ENCODE peak calls at places on chromosomes 4 and X, in five cellular contexts. One of them, this sample, is unnamed.

GRCh38 chr4:177008836-177009501 is 216.2 kb upstream of the VEGFC start:
- DNase-seq in endodermal cell: no peak
- DNase-seq in activated naive CD8-positive, alpha-beta T cell treated with anti-CD3 and anti-CD28 coated beads, Interleukin-2, amount 10 ng/mL, durations not matched to agents 7 days and 5 days: no peak
- DNase-seq in Kasumi-1: no peak
- DNase-seq in effector CD4-positive, alpha-beta T cell: no peak
- DNase-seq in this sample: no peak

GRCh38 chrX:9135901-9136510 is 102.1 kb upstream of the FAM9B start:
- DNase-seq in endodermal cell: no peak
- DNase-seq in activated naive CD8-positive, alpha-beta T cell treated with anti-CD3 and anti-CD28 coated beads, Interleukin-2, amount 10 ng/mL, durations not matched to agents 7 days and 5 days: no peak
- DNase-seq in Kasumi-1: no peak
- DNase-seq in effector CD4-positive, alpha-beta T cell: no peak
- DNase-seq in this sample: no peak

GRCh38 chrX:77389891-77390290 is 57.3 kb upstream of the FGF16 start:
- DNase-seq in endodermal cell: no peak
- DNase-seq in activated naive CD8-positive, alpha-beta T cell treated with anti-CD3 and anti-CD28 coated beads, Interleukin-2, amount 10 ng/mL, durations not matched to agents 7 days and 5 days: no peak
- DNase-seq in Kasumi-1: no peak
- DNase-seq in effector CD4-positive, alpha-beta T cell: no peak
- DNase-seq in this sample: no peak

GRCh38 chrX:13700380-13700779 is 11.5 kb downstream of the RAB9A start:
- DNase-seq in endodermal cell: no peak
- DNase-seq in activated naive CD8-positive, alpha-beta T cell treated with anti-CD3 and anti-CD28 coated beads, Interleukin-2, amount 10 ng/mL, durations not matched to agents 7 days and 5 days: no peak
- DNase-seq in Kasumi-1: no peak
- DNase-seq in effector CD4-positive, alpha-beta T cell: no peak
- DNase-seq in this sample: no peak

GRCh38 chr4:8351931-8352367 is 82.4 kb downstream of the HTRA3 start:
- DNase-seq in Kasumi-1: no peak
- DNase-seq in activated naive CD8-positive, alpha-beta T cell treated with anti-CD3 and anti-CD28 coated beads, Interleukin-2, amount 10 ng/mL, durations not matched to agents 7 days and 5 days: no peak
- DNase-seq in effector CD4-positive, alpha-beta T cell: no peak
- DNase-seq in endodermal cell: no peak
- DNase-seq in this sample: no peak

GRCh38 chrX:101385795-101386541 is at the start of gene BTK:
- DNase-seq in effector CD4-positive, alpha-beta T cell: no peak
- DNase-seq in activated naive CD8-positive, alpha-beta T cell treated with anti-CD3 and anti-CD28 coated beads, Interleukin-2, amount 10 ng/mL, durations not matched to agents 7 days and 5 days: no peak
- DNase-seq in Kasumi-1: peak
- DNase-seq in endodermal cell: no peak
- DNase-seq in this sample: no peak

GRCh38 chr4:106329027-106329618 is 12.8 kb downstream of the AIMP1 start:
- DNase-seq in activated naive CD8-positive, alpha-beta T cell treated with anti-CD3 and anti-CD28 coated beads, Interleukin-2, amount 10 ng/mL, durations not matched to agents 7 days and 5 days: no peak
- DNase-seq in endodermal cell: no peak
- DNase-seq in Kasumi-1: peak
- DNase-seq in effector CD4-positive, alpha-beta T cell: no peak
- DNase-seq in this sample: no peak

GRCh38 chrX:155997436-155997835 is at the start of gene IL9R:
- DNase-seq in effector CD4-positive, alpha-beta T cell: peak
- DNase-seq in Kasumi-1: no peak
- DNase-seq in endodermal cell: no peak
- DNase-seq in activated naive CD8-positive, alpha-beta T cell treated with anti-CD3 and anti-CD28 coated beads, Interleukin-2, amount 10 ng/mL, durations not matched to agents 7 days and 5 days: peak
- DNase-seq in this sample: no peak

GRCh38 chr4:77188498-77189187 is 31.6 kb downstream of the CCNG2 start:
- DNase-seq in endodermal cell: no peak
- DNase-seq in effector CD4-positive, alpha-beta T cell: no peak
- DNase-seq in activated naive CD8-positive, alpha-beta T cell treated with anti-CD3 and anti-CD28 coated beads, Interleukin-2, amount 10 ng/mL, durations not matched to agents 7 days and 5 days: no peak
- DNase-seq in Kasumi-1: no peak
- DNase-seq in this sample: no peak

GRCh38 chr4:10694151-10694825 is 9.7 kb upstream of the CLNK start:
- DNase-seq in endodermal cell: no peak
- DNase-seq in effector CD4-positive, alpha-beta T cell: no peak
- DNase-seq in activated naive CD8-positive, alpha-beta T cell treated with anti-CD3 and anti-CD28 coated beads, Interleukin-2, amount 10 ng/mL, durations not matched to agents 7 days and 5 days: no peak
- DNase-seq in Kasumi-1: no peak
- DNase-seq in this sample: no peak

GRCh38 chrX:103831342-103831802 is 685 bp downstream of the RAB9B start:
- DNase-seq in effector CD4-positive, alpha-beta T cell: peak
- DNase-seq in endodermal cell: no peak
- DNase-seq in activated naive CD8-positive, alpha-beta T cell treated with anti-CD3 and anti-CD28 coated beads, Interleukin-2, amount 10 ng/mL, durations not matched to agents 7 days and 5 days: peak
- DNase-seq in Kasumi-1: no peak
- DNase-seq in this sample: peak

GRCh38 chr4:27278615-27279014 is 418.0 kb downstream of the STIM2 start:
- DNase-seq in effector CD4-positive, alpha-beta T cell: no peak
- DNase-seq in endodermal cell: peak
- DNase-seq in Kasumi-1: peak
- DNase-seq in activated naive CD8-positive, alpha-beta T cell treated with anti-CD3 and anti-CD28 coated beads, Interleukin-2, amount 10 ng/mL, durations not matched to agents 7 days and 5 days: no peak
- DNase-seq in this sample: no peak

GRCh38 chr4:169770411-169770810 is 12.7 kb upstream of the HPF1 start:
- DNase-seq in activated naive CD8-positive, alpha-beta T cell treated with anti-CD3 and anti-CD28 coated beads, Interleukin-2, amount 10 ng/mL, durations not matched to agents 7 days and 5 days: no peak
- DNase-seq in Kasumi-1: no peak
- DNase-seq in endodermal cell: no peak
- DNase-seq in effector CD4-positive, alpha-beta T cell: no peak
- DNase-seq in this sample: no peak

GRCh38 chr4:26793750-26794149 is 66.9 kb upstream of the STIM2 start:
- DNase-seq in effector CD4-positive, alpha-beta T cell: no peak
- DNase-seq in activated naive CD8-positive, alpha-beta T cell treated with anti-CD3 and anti-CD28 coated beads, Interleukin-2, amount 10 ng/mL, durations not matched to agents 7 days and 5 days: no peak
- DNase-seq in endodermal cell: no peak
- DNase-seq in Kasumi-1: no peak
- DNase-seq in this sample: no peak

GRCh38 chrX:27439771-27440170 is 23.4 kb downstream of the PPP4R3C start:
- DNase-seq in effector CD4-positive, alpha-beta T cell: no peak
- DNase-seq in endodermal cell: no peak
- DNase-seq in activated naive CD8-positive, alpha-beta T cell treated with anti-CD3 and anti-CD28 coated beads, Interleukin-2, amount 10 ng/mL, durations not matched to agents 7 days and 5 days: no peak
- DNase-seq in Kasumi-1: no peak
- DNase-seq in this sample: no peak

GRCh38 chrX:49879656-49880277 is 483 bp downstream of the USP27X start:
- DNase-seq in activated naive CD8-positive, alpha-beta T cell treated with anti-CD3 and anti-CD28 coated beads, Interleukin-2, amount 10 ng/mL, durations not matched to agents 7 days and 5 days: no peak
- DNase-seq in endodermal cell: no peak
- DNase-seq in effector CD4-positive, alpha-beta T cell: no peak
- DNase-seq in Kasumi-1: peak
- DNase-seq in this sample: no peak

GRCh38 chrX:40966204-40966820 is 118.9 kb upstream of the USP9X start:
- DNase-seq in activated naive CD8-positive, alpha-beta T cell treated with anti-CD3 and anti-CD28 coated beads, Interleukin-2, amount 10 ng/mL, durations not matched to agents 7 days and 5 days: no peak
- DNase-seq in effector CD4-positive, alpha-beta T cell: no peak
- DNase-seq in Kasumi-1: no peak
- DNase-seq in endodermal cell: no peak
- DNase-seq in this sample: no peak

GRCh38 chr4:105598787-105599186 is 46.4 kb downstream of the ARHGEF38 start:
- DNase-seq in effector CD4-positive, alpha-beta T cell: no peak
- DNase-seq in Kasumi-1: no peak
- DNase-seq in endodermal cell: no peak
- DNase-seq in activated naive CD8-positive, alpha-beta T cell treated with anti-CD3 and anti-CD28 coated beads, Interleukin-2, amount 10 ng/mL, durations not matched to agents 7 days and 5 days: no peak
- DNase-seq in this sample: no peak

GRCh38 chr4:100428051-100428450 is 89.8 kb downstream of the EMCN start:
- DNase-seq in Kasumi-1: peak
- DNase-seq in activated naive CD8-positive, alpha-beta T cell treated with anti-CD3 and anti-CD28 coated beads, Interleukin-2, amount 10 ng/mL, durations not matched to agents 7 days and 5 days: no peak
- DNase-seq in effector CD4-positive, alpha-beta T cell: no peak
- DNase-seq in endodermal cell: no peak
- DNase-seq in this sample: no peak

GRCh38 chr4:55255171-55255570 is 90.9 kb upstream of the SRD5A3 start:
- DNase-seq in endodermal cell: no peak
- DNase-seq in activated naive CD8-positive, alpha-beta T cell treated with anti-CD3 and anti-CD28 coated beads, Interleukin-2, amount 10 ng/mL, durations not matched to agents 7 days and 5 days: no peak
- DNase-seq in Kasumi-1: no peak
- DNase-seq in effector CD4-positive, alpha-beta T cell: no peak
- DNase-seq in this sample: no peak

GRCh38 chr4:68361146-68361589 is 11.3 kb upstream of the YTHDC1 start:
- DNase-seq in effector CD4-positive, alpha-beta T cell: no peak
- DNase-seq in Kasumi-1: no peak
- DNase-seq in endodermal cell: no peak
- DNase-seq in activated naive CD8-positive, alpha-beta T cell treated with anti-CD3 and anti-CD28 coated beads, Interleukin-2, amount 10 ng/mL, durations not matched to agents 7 days and 5 days: no peak
- DNase-seq in this sample: no peak

GRCh38 chr4:7295917-7296660 is 103.8 kb downstream of the SORCS2 start:
- DNase-seq in Kasumi-1: no peak
- DNase-seq in effector CD4-positive, alpha-beta T cell: no peak
- DNase-seq in activated naive CD8-positive, alpha-beta T cell treated with anti-CD3 and anti-CD28 coated beads, Interleukin-2, amount 10 ng/mL, durations not matched to agents 7 days and 5 days: no peak
- DNase-seq in endodermal cell: peak
- DNase-seq in this sample: no peak

GRCh38 chr4:14264437-14264836 is 636.9 kb upstream of the BOD1L1 start:
- DNase-seq in endodermal cell: peak
- DNase-seq in activated naive CD8-positive, alpha-beta T cell treated with anti-CD3 and anti-CD28 coated beads, Interleukin-2, amount 10 ng/mL, durations not matched to agents 7 days and 5 days: no peak
- DNase-seq in Kasumi-1: no peak
- DNase-seq in effector CD4-positive, alpha-beta T cell: no peak
- DNase-seq in this sample: no peak

GRCh38 chr4:78534286-78534955 is 17.1 kb upstream of the ANXA3 start:
- DNase-seq in effector CD4-positive, alpha-beta T cell: no peak
- DNase-seq in endodermal cell: no peak
- DNase-seq in activated naive CD8-positive, alpha-beta T cell treated with anti-CD3 and anti-CD28 coated beads, Interleukin-2, amount 10 ng/mL, durations not matched to agents 7 days and 5 days: no peak
- DNase-seq in Kasumi-1: no peak
- DNase-seq in this sample: no peak

GRCh38 chr4:62622084-62622483 is 1422.0 kb downstream of the ADGRL3 start:
- DNase-seq in effector CD4-positive, alpha-beta T cell: no peak
- DNase-seq in activated naive CD8-positive, alpha-beta T cell treated with anti-CD3 and anti-CD28 coated beads, Interleukin-2, amount 10 ng/mL, durations not matched to agents 7 days and 5 days: no peak
- DNase-seq in Kasumi-1: peak
- DNase-seq in endodermal cell: no peak
- DNase-seq in this sample: no peak

GRCh38 chrX:12206413-12206812 is 68.1 kb downstream of the FRMPD4 start:
- DNase-seq in Kasumi-1: no peak
- DNase-seq in activated naive CD8-positive, alpha-beta T cell treated with anti-CD3 and anti-CD28 coated beads, Interleukin-2, amount 10 ng/mL, durations not matched to agents 7 days and 5 days: no peak
- DNase-seq in effector CD4-positive, alpha-beta T cell: no peak
- DNase-seq in endodermal cell: no peak
- DNase-seq in this sample: no peak

GRCh38 chrX:100373673-100374072 is 36.4 kb downstream of the PCDH19 start:
- DNase-seq in activated naive CD8-positive, alpha-beta T cell treated with anti-CD3 and anti-CD28 coated beads, Interleukin-2, amount 10 ng/mL, durations not matched to agents 7 days and 5 days: no peak
- DNase-seq in effector CD4-positive, alpha-beta T cell: no peak
- DNase-seq in endodermal cell: no peak
- DNase-seq in Kasumi-1: no peak
- DNase-seq in this sample: no peak

GRCh38 chrX:68196939-68197791 is 236.1 kb downstream of the OPHN1 start:
- DNase-seq in Kasumi-1: peak
- DNase-seq in effector CD4-positive, alpha-beta T cell: peak
- DNase-seq in endodermal cell: peak
- DNase-seq in activated naive CD8-positive, alpha-beta T cell treated with anti-CD3 and anti-CD28 coated beads, Interleukin-2, amount 10 ng/mL, durations not matched to agents 7 days and 5 days: no peak
- DNase-seq in this sample: peak

GRCh38 chrX:63754141-63754859 is 30.7 kb downstream of the ARHGEF9 start:
- DNase-seq in effector CD4-positive, alpha-beta T cell: peak
- DNase-seq in activated naive CD8-positive, alpha-beta T cell treated with anti-CD3 and anti-CD28 coated beads, Interleukin-2, amount 10 ng/mL, durations not matched to agents 7 days and 5 days: no peak
- DNase-seq in Kasumi-1: peak
- DNase-seq in endodermal cell: peak
- DNase-seq in this sample: peak

GRCh38 chr4:89821612-89822011 is 15.3 kb downstream of the SNCA start:
- DNase-seq in effector CD4-positive, alpha-beta T cell: no peak
- DNase-seq in activated naive CD8-positive, alpha-beta T cell treated with anti-CD3 and anti-CD28 coated beads, Interleukin-2, amount 10 ng/mL, durations not matched to agents 7 days and 5 days: no peak
- DNase-seq in endodermal cell: no peak
- DNase-seq in Kasumi-1: no peak
- DNase-seq in this sample: no peak

GRCh38 chr4:10584042-10584441 is 100.5 kb downstream of the CLNK start:
- DNase-seq in Kasumi-1: peak
- DNase-seq in effector CD4-positive, alpha-beta T cell: no peak
- DNase-seq in endodermal cell: no peak
- DNase-seq in activated naive CD8-positive, alpha-beta T cell treated with anti-CD3 and anti-CD28 coated beads, Interleukin-2, amount 10 ng/mL, durations not matched to agents 7 days and 5 days: no peak
- DNase-seq in this sample: no peak